ENCODE peak calls at places on chromosome 14, in nine cellular contexts. One of them, this sample, is unnamed.

GRCh38 chr14:25406818-25407217 is 356.9 kb upstream of the STXBP6 start:
- DNase-seq in foreskin fibroblast: no peak
- DNase-seq in NCI-H345: peak; percentile 65
- DNase-seq in activated T-cell treated with anti-CD3 and anti-CD28 coated beads for 1 hour: no peak
- DNase-seq in AG10803: peak; percentile 22
- DNase-seq in nucleus accumbens: no peak
- DNase-seq in naive thymus-derived CD8-positive, alpha-beta T cell: no peak
- DNase-seq in NCI-H82: peak; percentile 86
- DNase-seq in cardiac fibroblast: peak; percentile 11
- DNase-seq in this sample: no peak

GRCh38 chr14:73935666-73936065 is 14.2 kb downstream of the FAM161B start:
- DNase-seq in foreskin fibroblast: no peak
- DNase-seq in NCI-H345: no peak
- DNase-seq in activated T-cell treated with anti-CD3 and anti-CD28 coated beads for 1 hour: no peak
- DNase-seq in AG10803: no peak
- DNase-seq in nucleus accumbens: no peak
- DNase-seq in naive thymus-derived CD8-positive, alpha-beta T cell: no peak
- DNase-seq in NCI-H82: peak; percentile 8
- DNase-seq in cardiac fibroblast: peak; percentile 11
- DNase-seq in this sample: no peak

GRCh38 chr14:74563233-74563585 is 48.8 kb downstream of the LTBP2 start:
- DNase-seq in foreskin fibroblast: peak; percentile 51
- DNase-seq in NCI-H345: peak; percentile 28
- DNase-seq in activated T-cell treated with anti-CD3 and anti-CD28 coated beads for 1 hour: no peak
- DNase-seq in AG10803: no peak
- DNase-seq in nucleus accumbens: no peak
- DNase-seq in naive thymus-derived CD8-positive, alpha-beta T cell: no peak
- DNase-seq in NCI-H82: no peak
- DNase-seq in cardiac fibroblast: peak; percentile 61
- DNase-seq in this sample: no peak

GRCh38 chr14:56194062-56194461 is 75.9 kb downstream of the PELI2 start:
- DNase-seq in foreskin fibroblast: no peak
- DNase-seq in NCI-H345: no peak
- DNase-seq in activated T-cell treated with anti-CD3 and anti-CD28 coated beads for 1 hour: no peak
- DNase-seq in AG10803: no peak
- DNase-seq in nucleus accumbens: no peak
- DNase-seq in naive thymus-derived CD8-positive, alpha-beta T cell: no peak
- DNase-seq in NCI-H82: no peak
- DNase-seq in cardiac fibroblast: no peak
- DNase-seq in this sample: no peak

GRCh38 chr14:52873694-52874093 is 77.2 kb downstream of the FERMT2 start:
- DNase-seq in foreskin fibroblast: peak; percentile 65
- DNase-seq in NCI-H345: no peak
- DNase-seq in activated T-cell treated with anti-CD3 and anti-CD28 coated beads for 1 hour: no peak
- DNase-seq in AG10803: peak; percentile 78
- DNase-seq in nucleus accumbens: no peak
- DNase-seq in naive thymus-derived CD8-positive, alpha-beta T cell: no peak
- DNase-seq in NCI-H82: no peak
- DNase-seq in cardiac fibroblast: peak; percentile 82
- DNase-seq in this sample: no peak

GRCh38 chr14:64158608-64159007 is 135.6 kb downstream of the ESR2 start:
- DNase-seq in foreskin fibroblast: no peak
- DNase-seq in NCI-H345: no peak
- DNase-seq in activated T-cell treated with anti-CD3 and anti-CD28 coated beads for 1 hour: no peak
- DNase-seq in AG10803: no peak
- DNase-seq in nucleus accumbens: no peak
- DNase-seq in naive thymus-derived CD8-positive, alpha-beta T cell: no peak
- DNase-seq in NCI-H82: no peak
- DNase-seq in cardiac fibroblast: no peak
- DNase-seq in this sample: no peak

GRCh38 chr14:42112108-42112507 is 505.4 kb downstream of the LRFN5 start:
- DNase-seq in foreskin fibroblast: peak; percentile 35
- DNase-seq in NCI-H345: no peak
- DNase-seq in activated T-cell treated with anti-CD3 and anti-CD28 coated beads for 1 hour: no peak
- DNase-seq in AG10803: peak; percentile 1
- DNase-seq in nucleus accumbens: no peak
- DNase-seq in naive thymus-derived CD8-positive, alpha-beta T cell: no peak
- DNase-seq in NCI-H82: no peak
- DNase-seq in cardiac fibroblast: peak; percentile 2
- DNase-seq in this sample: no peak

GRCh38 chr14:90344920-90345557 is 13.3 kb upstream of the NRDE2 start:
- DNase-seq in foreskin fibroblast: no peak
- DNase-seq in NCI-H345: no peak
- DNase-seq in activated T-cell treated with anti-CD3 and anti-CD28 coated beads for 1 hour: no peak
- DNase-seq in AG10803: no peak
- DNase-seq in nucleus accumbens: no peak
- DNase-seq in naive thymus-derived CD8-positive, alpha-beta T cell: no peak
- DNase-seq in NCI-H82: no peak
- DNase-seq in cardiac fibroblast: no peak
- DNase-seq in this sample: no peak

GRCh38 chr14:51201890-51202289 is 38.2 kb upstream of the TMX1 start:
- DNase-seq in foreskin fibroblast: no peak
- DNase-seq in NCI-H345: no peak
- DNase-seq in activated T-cell treated with anti-CD3 and anti-CD28 coated beads for 1 hour: no peak
- DNase-seq in AG10803: no peak
- DNase-seq in nucleus accumbens: no peak
- DNase-seq in naive thymus-derived CD8-positive, alpha-beta T cell: no peak
- DNase-seq in NCI-H82: no peak
- DNase-seq in cardiac fibroblast: no peak
- DNase-seq in this sample: no peak

GRCh38 chr14:35506927-35507326 is 27.0 kb upstream of the INSM2 start:
- DNase-seq in foreskin fibroblast: peak; percentile 14
- DNase-seq in NCI-H345: no peak
- DNase-seq in activated T-cell treated with anti-CD3 and anti-CD28 coated beads for 1 hour: no peak
- DNase-seq in AG10803: peak; percentile 40
- DNase-seq in nucleus accumbens: no peak
- DNase-seq in naive thymus-derived CD8-positive, alpha-beta T cell: no peak
- DNase-seq in NCI-H82: peak; percentile 8
- DNase-seq in cardiac fibroblast: peak; percentile 3
- DNase-seq in this sample: no peak

This sample was measured in globus pallidus.